ENCODE peak calls at places on chromosomes 4 and X, in ten cellular contexts. T is mucosa of descending colon, H is ACHN, L is ovary, V is hippocampal formation, D is kidney tubule cell, S is skeletal muscle cell, J is left colon, E is fibroblast of the aortic adventitia, N is GM13976. B is an unnamed sample.
A peak's percentile ranks its signal among the peaks of the same experiment; 100 is the strongest.

GRCh38 chr4:140020457-140021361 is 133.3 kb downstream of the MAML3 start:
- DNase-seq in T (no peak), H (no peak), L (no peak), V (no peak), D (no peak), S (no peak), J (no peak), E (peak; percentile 36), N (no peak), B (no peak)

GRCh38 chrX:33218819-33219218 is 7.5 kb upstream of the DMD start:
- DNase-seq in T (no peak), H (no peak), L (no peak), V (no peak), D (no peak), S (no peak), J (no peak), E (no peak), N (no peak), B (no peak)

GRCh38 chrX:111095974-111096870 is at the start of gene PAK3:
- DNase-seq in T (peak; percentile 14), H (peak; percentile 66), L (peak; percentile 70), V (peak; percentile 10), D (peak; percentile 85), S (peak; percentile 8), J (peak; percentile 30), E (peak; percentile 64), N (no peak), B (no peak)

GRCh38 chr4:145937990-145938611 is 522 bp downstream of the ZNF827 start:
- DNase-seq in T (peak; percentile 54), H (peak; percentile 35), L (peak; percentile 26), V (peak; percentile 28), D (peak; percentile 55), S (no peak), J (peak; percentile 32), E (peak; percentile 38), N (peak; percentile 56), B (no peak)

GRCh38 chr4:137363496-137363895 is 168.8 kb downstream of the PCDH18 start:
- DNase-seq in T (no peak), H (no peak), L (no peak), V (no peak), D (no peak), S (no peak), J (no peak), E (no peak), N (no peak), B (no peak)

GRCh38 chr4:76311896-76312331 is 5.4 kb downstream of the STBD1 start:
- DNase-seq in T (peak; percentile 19), H (no peak), L (no peak), V (no peak), D (no peak), S (no peak), J (no peak), E (no peak), N (no peak), B (no peak)

GRCh38 chr4:113835005-113835404 is 73.5 kb upstream of the CAMK2D start:
- DNase-seq in T (no peak), H (peak; percentile 10), L (no peak), V (no peak), D (peak; percentile 65), S (peak; percentile 38), J (no peak), E (peak; percentile 56), N (no peak), B (no peak)

GRCh38 chr4:16860506-16860905 is 37.9 kb downstream of the LDB2 start:
- DNase-seq in T (no peak), H (no peak), L (no peak), V (no peak), D (peak; percentile 79), S (peak; percentile 91), J (no peak), E (peak; percentile 94), N (no peak), B (no peak)

GRCh38 chr4:15457401-15458201 is 12.1 kb upstream of the CC2D2A start:
- DNase-seq in T (no peak), H (peak; percentile 47), L (no peak), V (peak; percentile 82), D (peak; percentile 59), S (no peak), J (no peak), E (peak; percentile 88), N (peak; percentile 29), B (peak; percentile 34)

GRCh38 chr4:97910005-97910404 is 233.3 kb downstream of the STPG2 start:
- DNase-seq in T (no peak), H (no peak), L (no peak), V (no peak), D (peak; percentile 42), S (no peak), J (no peak), E (no peak), N (no peak), B (no peak)

GRCh38 chrX:137033774-137034507 is at the start of gene GPR101:
- DNase-seq in T (no peak), H (no peak), L (no peak), V (no peak), D (no peak), S (no peak), J (no peak), E (no peak), N (no peak), B (no peak)

GRCh38 chr4:110533940-110534339 is 58.0 kb downstream of the ENPEP start:
- DNase-seq in T (no peak), H (peak; percentile 55), L (no peak), V (no peak), D (peak; percentile 95), S (peak; percentile 99), J (no peak), E (peak; percentile 95), N (no peak), B (no peak)

GRCh38 chr4:161554372-161554990 is 609.3 kb downstream of the FSTL5 start:
- DNase-seq in T (no peak), H (no peak), L (no peak), V (no peak), D (peak; percentile 34), S (peak; percentile 56), J (no peak), E (no peak), N (no peak), B (peak; percentile 40)

GRCh38 chr4:133152801-133153526 is 3.9 kb downstream of the PCDH10 start:
- DNase-seq in T (no peak), H (no peak), L (no peak), V (peak; percentile 66), D (no peak), S (no peak), J (no peak), E (no peak), N (peak; percentile 5), B (no peak)

GRCh38 chr4:40887690-40888089 is 137.9 kb downstream of the NSUN7 start:
- DNase-seq in T (no peak), H (no peak), L (no peak), V (no peak), D (no peak), S (peak; percentile 93), J (no peak), E (peak; percentile 35), N (no peak), B (no peak)

GRCh38 chr4:2364654-2365053 is 53.8 kb downstream of the ZFYVE28 start:
- DNase-seq in T (peak; percentile 28), H (peak; percentile 74), L (peak; percentile 70), V (no peak), D (peak; percentile 46), S (no peak), J (peak; percentile 37), E (peak; percentile 57), N (peak; percentile 72), B (no peak)

GRCh38 chr4:41882622-41883347 is 52.4 kb upstream of the TMEM33 start:
- DNase-seq in T (peak; percentile 54), H (peak; percentile 21), L (no peak), V (peak; percentile 6), D (peak; percentile 43), S (no peak), J (no peak), E (peak; percentile 26), N (peak; percentile 86), B (no peak)

GRCh38 chr4:153497988-153498967 is 32.1 kb downstream of the TMEM131L start:
- DNase-seq in T (no peak), H (no peak), L (peak; percentile 33), V (peak; percentile 29), D (no peak), S (peak; percentile 67), J (no peak), E (peak; percentile 89), N (peak; percentile 73), B (no peak)

GRCh38 chrX:119757979-119758681 is at the start of gene SOWAHD:
- DNase-seq in T (peak; percentile 76), H (peak; percentile 25), L (peak; percentile 57), V (no peak), D (peak; percentile 24), S (no peak), J (peak; percentile 74), E (no peak), N (peak; percentile 49), B (no peak)

GRCh38 chrX:68146054-68146453 is 287.2 kb downstream of the OPHN1 start:
- DNase-seq in T (no peak), H (peak; percentile 29), L (no peak), V (peak; percentile 1), D (peak; percentile 54), S (peak; percentile 13), J (no peak), E (peak; percentile 65), N (no peak), B (no peak)

GRCh38 chr4:11546391-11547160 is 117.9 kb upstream of the HS3ST1 start:
- DNase-seq in T (no peak), H (no peak), L (no peak), V (no peak), D (peak; percentile 62), S (no peak), J (no peak), E (no peak), N (no peak), B (no peak)

GRCh38 chrX:107775734-107776511 is at the start of gene TSC22D3:
- DNase-seq in T (peak; percentile 61), H (peak; percentile 72), L (peak; percentile 70), V (peak; percentile 68), D (peak; percentile 83), S (no peak), J (peak; percentile 83), E (peak; percentile 48), N (peak; percentile 70), B (no peak)

GRCh38 chr4:187541666-187542065 is 453.9 kb upstream of the ZFP42 start:
- DNase-seq in T (no peak), H (no peak), L (no peak), V (no peak), D (no peak), S (no peak), J (no peak), E (no peak), N (no peak), B (no peak)

GRCh38 chr4:5757091-5757490 is 46.1 kb downstream of the EVC start:
- DNase-seq in T (no peak), H (no peak), L (no peak), V (no peak), D (no peak), S (no peak), J (no peak), E (no peak), N (no peak), B (no peak)

GRCh38 chr4:186845137-186845842 is 121.6 kb upstream of the FAT1 start:
- DNase-seq in T (peak; percentile 21), H (peak; percentile 78), L (peak; percentile 25), V (no peak), D (peak; percentile 85), S (peak; percentile 60), J (peak; percentile 34), E (peak; percentile 80), N (no peak), B (no peak)